ENCODE peak calls at places on chromosome 15, in four cellular contexts. Q is NCI-H510A, B is breast epithelium, N is lung. X is an unnamed sample.
A peak's percentile ranks its signal among the peaks of the same experiment; 100 is the strongest.

GRCh38 chr15:95884276-95884675 is 446.2 kb upstream of the NR2F2 start:
- DNase-seq in Q (no peak), B (no peak), N (no peak), X (no peak)

GRCh38 chr15:25739687-25740121 is 123.4 kb downstream of the ATP10A start:
- DNase-seq in Q (no peak), B (no peak), N (no peak), X (no peak)

GRCh38 chr15:22887157-22887951 is 48.9 kb downstream of the NIPA2 start:
- DNase-seq in Q (no peak), B (no peak), N (no peak), X (no peak)

GRCh38 chr15:85778107-85778776 is 16.5 kb downstream of the KLHL25 start:
- DNase-seq in Q (no peak), B (no peak), N (no peak), X (no peak)

GRCh38 chr15:40054746-40055575 is 16.0 kb upstream of the SRP14 start:
- DNase-seq in Q (peak; percentile 77), B (no peak), N (no peak), X (no peak)

GRCh38 chr15:35838422-35839150 is 292.6 kb upstream of the DPH6 start:
- DNase-seq in Q (no peak), B (no peak), N (no peak), X (no peak)

GRCh38 chr15:91142097-91142744 is 42.2 kb downstream of the SV2B start:
- DNase-seq in Q (no peak), B (no peak), N (no peak), X (no peak)

GRCh38 chr15:77369168-77369567 is 50.7 kb downstream of the PEAK1 start:
- DNase-seq in Q (no peak), B (no peak), N (no peak), X (no peak)

GRCh38 chr15:78033864-78034263 is 43.6 kb downstream of the TBC1D2B start:
- DNase-seq in Q (no peak), B (no peak), N (no peak), X (peak; percentile 70)

GRCh38 chr15:56965614-56966013 is 47.2 kb downstream of the TCF12 start:
- DNase-seq in Q (no peak), B (no peak), N (no peak), X (no peak)

GRCh38 chr15:67833504-67834248 is 6.2 kb downstream of the RNU6-1 start:
- DNase-seq in Q (no peak), B (no peak), N (no peak), X (no peak)

GRCh38 chr15:82904574-82904973 is 47.9 kb downstream of the HOMER2 start:
- DNase-seq in Q (no peak), B (no peak), N (no peak), X (no peak)

GRCh38 chr15:38176155-38176554 is 76.5 kb upstream of the SPRED1 start:
- DNase-seq in Q (no peak), B (no peak), N (no peak), X (no peak)

GRCh38 chr15:69474846-69475455 is 22.3 kb downstream of the RPLP1 start:
- DNase-seq in Q (no peak), B (peak; percentile 18), N (no peak), X (no peak)

GRCh38 chr15:38378162-38378560 is 75.8 kb upstream of the FAM98B start:
- DNase-seq in Q (no peak), B (no peak), N (peak; percentile 30), X (no peak)

GRCh38 chr15:72827216-72827615 is 43.7 kb upstream of the ADPGK start:
- DNase-seq in Q (no peak), B (no peak), N (no peak), X (no peak)

GRCh38 chr15:59296181-59296617 is 76.5 kb downstream of the MYO1E start:
- DNase-seq in Q (no peak), B (no peak), N (no peak), X (no peak)

GRCh38 chr15:44194397-44195150 is 497 bp downstream of the FRMD5 start:
- DNase-seq in Q (no peak), B (no peak), N (no peak), X (peak; percentile 15)

GRCh38 chr15:68767833-68768232 is 52.9 kb downstream of the ANP32A start:
- DNase-seq in Q (no peak), B (no peak), N (no peak), X (no peak)

GRCh38 chr15:65916041-65916663 is 46.9 kb downstream of the RAB11A start:
- DNase-seq in Q (no peak), B (no peak), N (no peak), X (no peak)